ENCODE peak calls at places on chromosomes 11 and 22, in five cellular contexts. N is IMR-90; M is CD8-positive, alpha-beta T cell; C is neural progenitor cell; O is heart right ventricle. W is an unnamed sample.

GRCh38 chr22:47069270-47069669 is 306.8 kb downstream of the TBC1D22A start:
- DNase-seq in N (no peak), M (no peak), C (no peak), O (no peak), W (no peak)

GRCh38 chr11:70606248-70606950 is 208.1 kb downstream of the CTTN start:
- DNase-seq in N (no peak), M (no peak), C (no peak), O (no peak), W (no peak)

GRCh38 chr22:20239951-20240773 is 28.0 kb downstream of the RTN4R start:
- DNase-seq in N (no peak), M (no peak), C (peak), O (peak), W (no peak)

GRCh38 chr22:40232624-40233023 is 54.9 kb downstream of the TNRC6B start:
- DNase-seq in N (no peak), M (no peak), C (no peak), O (no peak), W (no peak)

GRCh38 chr11:1202776-1203504 is 19.9 kb upstream of the MUC5B start:
- DNase-seq in N (peak), M (peak), C (peak), O (peak), W (peak)

GRCh38 chr11:64841592-64842365 is 2.7 kb downstream of the CDC42BPG start:
- DNase-seq in N (no peak), M (no peak), C (peak), O (no peak), W (no peak)

GRCh38 chr22:24106385-24107381 is 74.6 kb upstream of the SUSD2 start:
- DNase-seq in N (no peak), M (peak), C (peak), O (no peak), W (no peak)

GRCh38 chr22:32555546-32555945 is 80.9 kb downstream of the FBXO7 start:
- DNase-seq in N (no peak), M (no peak), C (no peak), O (no peak), W (no peak)

GRCh38 chr11:128830290-128830813 is 36.7 kb downstream of the KCNJ1 start:
- DNase-seq in N (no peak), M (no peak), C (no peak), O (no peak), W (no peak)

GRCh38 chr22:28297504-28297903 is 378.4 kb upstream of the PITPNB start:
- DNase-seq in N (peak), M (no peak), C (no peak), O (no peak), W (no peak)

GRCh38 chr11:662689-663274 is 25.7 kb downstream of the DRD4 start:
- DNase-seq in N (peak), M (peak), C (peak), O (peak), W (peak)

GRCh38 chr11:44564198-44564597 is 1.3 kb upstream of the CD82 start:
- DNase-seq in N (peak), M (no peak), C (no peak), O (peak), W (no peak)

GRCh38 chr11:113884361-113884836 is 9.0 kb upstream of the USP28 start:
- DNase-seq in N (peak), M (no peak), C (peak), O (no peak), W (no peak)

GRCh38 chr22:46845281-46846153 is 83.1 kb downstream of the TBC1D22A start:
- DNase-seq in N (peak), M (no peak), C (no peak), O (no peak), W (no peak)

GRCh38 chr11:122230387-122230760 is 114.4 kb upstream of the BLID start:
- DNase-seq in N (peak), M (no peak), C (no peak), O (no peak), W (no peak)

GRCh38 chr11:77589181-77589520 is 602 bp upstream of the AQP11 start:
- DNase-seq in N (no peak), M (no peak), C (no peak), O (no peak), W (no peak)

GRCh38 chr11:65440831-65441499 is 18.4 kb downstream of the NEAT1 start:
- DNase-seq in N (peak), M (no peak), C (no peak), O (no peak), W (no peak)

GRCh38 chr22:47209547-47210023 is 447.1 kb downstream of the TBC1D22A start:
- DNase-seq in N (no peak), M (no peak), C (no peak), O (no peak), W (no peak)

GRCh38 chr22:47205562-47205961 is 443.1 kb downstream of the TBC1D22A start:
- DNase-seq in N (no peak), M (no peak), C (no peak), O (no peak), W (no peak)

GRCh38 chr22:36936362-36937116 is 23.1 kb downstream of the CSF2RB start:
- DNase-seq in N (no peak), M (no peak), C (no peak), O (no peak), W (no peak)

GRCh38 chr11:115699733-115700132 is 195.5 kb upstream of the CADM1 start:
- DNase-seq in N (peak), M (no peak), C (no peak), O (no peak), W (no peak)

GRCh38 chr11:119759324-119759723 is 30.3 kb upstream of the NECTIN1 start:
- DNase-seq in N (peak), M (no peak), C (no peak), O (no peak), W (no peak)

GRCh38 chr11:119590651-119591308 is 138.2 kb downstream of the NECTIN1 start:
- DNase-seq in N (no peak), M (no peak), C (peak), O (no peak), W (no peak)

GRCh38 chr11:64583296-64584262 is 7.4 kb upstream of the SLC22A12 start:
- DNase-seq in N (no peak), M (no peak), C (no peak), O (peak), W (no peak)

GRCh38 chr22:38762607-38763006 is 6.8 kb upstream of the SUN2 start:
- DNase-seq in N (no peak), M (no peak), C (no peak), O (no peak), W (peak)

GRCh38 chr11:128470081-128470480 is 117.3 kb downstream of the ETS1 start:
- DNase-seq in N (no peak), M (no peak), C (no peak), O (no peak), W (no peak)

GRCh38 chr11:64146036-64146943 is 19.6 kb downstream of the MACROD1 start:
- DNase-seq in N (peak), M (peak), C (peak), O (peak), W (no peak)

GRCh38 chr22:31290494-31291402 is 1.5 kb downstream of the PIK3IP1 start:
- DNase-seq in N (peak), M (peak), C (peak), O (peak), W (peak)
- H3K27ac ChIP-seq in N (peak), M (peak), C (no peak), O (peak), W (peak)

DNA sequence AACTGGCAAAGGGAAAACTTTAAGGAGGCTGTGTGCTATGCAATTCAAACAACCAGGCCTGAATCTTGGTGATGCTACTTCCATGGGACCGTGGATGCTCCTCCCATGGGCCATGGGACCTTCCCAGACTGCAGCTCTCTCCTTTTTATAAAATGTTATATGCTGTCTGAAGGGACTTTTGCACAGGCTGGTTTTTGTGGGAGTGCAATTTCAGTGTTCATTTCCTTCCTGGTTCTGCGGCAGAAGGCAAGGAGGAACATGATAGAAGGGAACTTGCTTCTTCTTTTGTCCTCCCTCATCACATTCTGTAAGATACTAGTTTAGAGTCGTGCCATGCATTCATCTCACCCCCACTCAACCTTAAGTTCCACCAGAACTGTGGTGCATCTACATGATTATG is 68.9 kb downstream of the C11orf58 start:
- DNase-seq in N (no peak), M (no peak), C (no peak), O (no peak), W (no peak)
- H3K27ac ChIP-seq in N (no peak), M (no peak), C (no peak), O (peak), W (peak)

GRCh38 chr11:133570376-133570775 is 38.1 kb upstream of the OPCML start:
- DNase-seq in N (no peak), M (no peak), C (no peak), O (no peak), W (no peak)
- H3K27ac ChIP-seq in N (no peak), M (no peak), C (no peak), O (no peak), W (no peak)

GRCh38 chr11:2882681-2883110 is 2.9 kb downstream of the CDKN1C start:
- DNase-seq in N (no peak), M (no peak), C (peak), O (no peak), W (no peak)

GRCh38 chr11:2881076-2881973 is 4.2 kb downstream of the CDKN1C start:
- DNase-seq in N (no peak), M (no peak), C (no peak), O (no peak), W (no peak)

GRCh38 chr11:2881974-2882362 is 3.6 kb downstream of the CDKN1C start:
- DNase-seq in N (no peak), M (no peak), C (no peak), O (no peak), W (no peak)

GRCh38 chr11:2878782-2879181 is 6.8 kb downstream of the CDKN1C start:
- DNase-seq in N (no peak), M (no peak), C (no peak), O (no peak), W (no peak)

DNA sequence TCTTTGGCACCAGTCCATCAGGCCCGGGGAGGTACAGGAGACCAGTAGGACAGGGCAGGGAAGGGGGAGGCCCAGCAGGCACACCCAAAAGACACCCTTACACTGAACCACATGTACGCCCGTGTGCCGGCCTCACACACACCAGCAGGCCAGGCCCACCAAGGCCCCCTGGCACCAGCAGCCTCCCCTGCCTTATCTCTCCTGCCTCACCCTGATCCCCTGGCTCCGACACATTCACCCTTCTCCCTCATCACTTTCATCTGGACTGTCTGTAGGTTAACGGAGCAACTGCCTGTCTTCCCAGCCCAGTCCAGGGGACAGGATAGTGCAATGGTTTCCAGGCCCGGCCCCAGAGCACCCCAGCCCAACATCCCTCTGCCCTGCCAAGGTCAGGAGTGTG is 4.9 kb downstream of the CDKN1C start:
- DNase-seq in N (no peak), M (no peak), C (no peak), O (no peak), W (no peak)
- H3K27ac ChIP-seq in N (no peak), M (no peak), C (no peak), O (no peak), W (no peak)

GRCh38 chr11:58179648-58180047 is 9.2 kb upstream of the OR9Q2 start:
- DNase-seq in N (no peak), M (no peak), C (no peak), O (peak), W (no peak)
- H3K27ac ChIP-seq in N (no peak), M (no peak), C (no peak), O (no peak), W (no peak)

GRCh38 chr11:27421819-27422494 is 50.6 kb downstream of the LGR4 start:
- DNase-seq in N (no peak), M (no peak), C (no peak), O (no peak), W (no peak)
- H3K27ac ChIP-seq in N (no peak), M (no peak), C (peak), O (peak), W (peak)

GRCh38 chr11:60498399-60498798 is 5.8 kb downstream of the MS4A12 start:
- DNase-seq in N (no peak), M (no peak), C (no peak), O (no peak), W (no peak)
- H3K27ac ChIP-seq in N (no peak), M (no peak), C (no peak), O (no peak), W (no peak)

DNA sequence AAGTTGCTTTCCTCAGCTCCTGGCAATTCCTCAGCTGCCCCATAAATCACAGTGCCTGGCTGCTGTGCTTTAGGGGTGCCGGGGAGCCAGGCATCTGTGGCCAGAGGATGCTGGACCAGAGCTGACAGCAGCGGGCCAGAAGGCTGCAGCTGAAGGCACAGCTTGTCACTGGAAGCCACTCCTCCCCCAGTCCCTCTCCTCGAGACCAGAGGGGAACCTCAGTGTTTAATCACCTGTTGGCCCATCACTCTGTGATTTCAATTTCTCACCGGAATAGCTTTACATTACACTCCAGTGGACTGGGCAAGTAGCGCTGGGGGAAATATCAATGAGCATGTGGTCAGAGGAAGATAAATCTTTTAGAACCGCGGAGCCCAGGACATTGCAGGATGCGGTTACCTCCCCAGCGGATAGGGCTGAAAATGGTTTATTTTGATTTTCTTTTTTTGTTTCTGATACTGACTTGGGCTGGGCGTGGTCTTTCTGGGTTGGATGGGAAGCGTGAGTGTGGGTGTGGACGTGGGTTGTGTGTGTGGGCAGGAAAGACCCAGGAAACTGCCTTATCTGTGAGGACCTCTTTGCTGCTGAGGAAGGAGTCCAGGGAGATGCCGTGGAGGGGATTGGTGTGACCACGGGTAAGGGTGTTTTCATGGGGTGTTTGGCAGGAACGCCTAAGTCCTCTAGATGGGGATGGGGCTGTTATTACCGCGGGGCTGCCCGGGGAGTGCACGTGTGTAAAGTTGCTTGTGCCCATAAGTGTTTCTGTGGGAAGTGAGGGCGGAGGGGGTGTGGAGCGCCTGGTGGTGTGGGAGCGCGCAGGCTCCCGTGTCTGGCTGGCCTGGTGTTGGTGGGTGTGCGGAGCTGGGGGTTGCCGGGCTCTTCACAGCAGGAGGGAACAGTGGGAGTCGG is 4.0 kb downstream of the DAGLA start:
- DNase-seq in N (peak), M (no peak), C (no peak), O (no peak), W (no peak)
- H3K27ac ChIP-seq in N (no peak), M (no peak), C (no peak), O (no peak), W (no peak)

GRCh38 chr11:43384393-43384792 is 25.7 kb downstream of the TTC17 start:
- DNase-seq in N (no peak), M (no peak), C (no peak), O (no peak), W (no peak)

GRCh38 chr11:43377380-43377779 is 18.7 kb downstream of the TTC17 start:
- DNase-seq in N (no peak), M (no peak), C (no peak), O (no peak), W (no peak)

GRCh38 chr11:43381802-43382201 is 23.1 kb downstream of the TTC17 start:
- DNase-seq in N (no peak), M (no peak), C (no peak), O (no peak), W (no peak)

GRCh38 chr11:43382614-43383013 is 23.9 kb downstream of the TTC17 start:
- DNase-seq in N (no peak), M (no peak), C (no peak), O (no peak), W (no peak)
- H3K27ac ChIP-seq in N (no peak), M (no peak), C (no peak), O (no peak), W (no peak)

GRCh38 chr11:59224419-59224928 is 11.7 kb upstream of the MPEG1 start:
- DNase-seq in N (no peak), M (no peak), C (no peak), O (no peak), W (no peak)

GRCh38 chr11:59223611-59224010 is 10.9 kb upstream of the MPEG1 start:
- DNase-seq in N (no peak), M (no peak), C (no peak), O (no peak), W (no peak)

GRCh38 chr11:59221438-59221837 is 8.7 kb upstream of the MPEG1 start:
- DNase-seq in N (peak), M (no peak), C (no peak), O (no peak), W (no peak)

GRCh38 chr11:59223177-59223576 is 10.4 kb upstream of the MPEG1 start:
- DNase-seq in N (no peak), M (no peak), C (no peak), O (no peak), W (no peak)

GRCh38 chr11:59222464-59223065 is 9.8 kb upstream of the MPEG1 start:
- DNase-seq in N (no peak), M (no peak), C (no peak), O (no peak), W (no peak)
- H3K27ac ChIP-seq in N (no peak), M (no peak), C (no peak), O (peak), W (no peak)